ENCODE peak calls at places on chromosomes 1 and 21, in four cellular contexts. One of them, this sample, is unnamed.

GRCh38 chr1:243529512-243529911 is 273.7 kb downstream of the SDCCAG8 start:
- DNase-seq in mesenchymal stem cell: no peak
- DNase-seq in trophoblast cell: no peak
- DNase-seq in H1: no peak
- DNase-seq in this sample: no peak

GRCh38 chr1:18730321-18730720 is 99.7 kb downstream of the PAX7 start:
- DNase-seq in H1: no peak
- DNase-seq in mesenchymal stem cell: no peak
- DNase-seq in trophoblast cell: no peak
- DNase-seq in this sample: no peak

GRCh38 chr1:171434717-171435346 is 50.5 kb upstream of the PRRC2C start:
- DNase-seq in mesenchymal stem cell: peak; percentile 83
- DNase-seq in H1: no peak
- DNase-seq in trophoblast cell: peak; percentile 59
- DNase-seq in this sample: no peak

GRCh38 chr21:44426663-44427191 is 28.6 kb upstream of the LRRC3 start:
- DNase-seq in mesenchymal stem cell: no peak
- DNase-seq in trophoblast cell: no peak
- DNase-seq in H1: no peak
- DNase-seq in this sample: no peak

GRCh38 chr1:33985166-33985565 is 121.3 kb downstream of the HMGB4 start:
- DNase-seq in mesenchymal stem cell: no peak
- DNase-seq in trophoblast cell: no peak
- DNase-seq in H1: no peak
- DNase-seq in this sample: no peak

GRCh38 chr1:42745851-42746250 is 5.8 kb upstream of the CLDN19 start:
- DNase-seq in mesenchymal stem cell: no peak
- DNase-seq in trophoblast cell: no peak
- DNase-seq in H1: no peak
- DNase-seq in this sample: no peak

GRCh38 chr1:182259229-182259872 is 132.2 kb downstream of the GLUL start:
- DNase-seq in trophoblast cell: no peak
- DNase-seq in H1: no peak
- DNase-seq in mesenchymal stem cell: peak; percentile 10
- DNase-seq in this sample: no peak

GRCh38 chr1:59139396-59139795 is 157.5 kb upstream of the FGGY start:
- DNase-seq in mesenchymal stem cell: no peak
- DNase-seq in trophoblast cell: peak; percentile 91
- DNase-seq in H1: no peak
- DNase-seq in this sample: no peak

GRCh38 chr1:97745912-97746311 is 174.9 kb downstream of the DPYD start:
- DNase-seq in trophoblast cell: no peak
- DNase-seq in mesenchymal stem cell: peak; percentile 7
- DNase-seq in H1: no peak
- DNase-seq in this sample: no peak

GRCh38 chr1:56539403-56539802 is 40.0 kb downstream of the PLPP3 start:
- DNase-seq in trophoblast cell: no peak
- DNase-seq in mesenchymal stem cell: no peak
- DNase-seq in H1: no peak
- DNase-seq in this sample: no peak

GRCh38 chr1:43836267-43836951 is 97.2 kb upstream of the ARTN start:
- DNase-seq in H1: no peak
- DNase-seq in mesenchymal stem cell: no peak
- DNase-seq in trophoblast cell: no peak
- DNase-seq in this sample: no peak

GRCh38 chr1:26094677-26095383 is 16.8 kb upstream of the PDIK1L start:
- DNase-seq in H1: peak; percentile 76
- DNase-seq in mesenchymal stem cell: peak; percentile 42
- DNase-seq in trophoblast cell: peak; percentile 96
- DNase-seq in this sample: no peak

GRCh38 chr1:203281033-203281432 is 24.3 kb upstream of the BTG2 start:
- DNase-seq in trophoblast cell: peak; percentile 26
- DNase-seq in H1: peak; percentile 39
- DNase-seq in mesenchymal stem cell: peak; percentile 41
- DNase-seq in this sample: no peak

GRCh38 chr1:222257024-222257423 is 290.9 kb downstream of the HHIPL2 start:
- DNase-seq in H1: no peak
- DNase-seq in trophoblast cell: no peak
- DNase-seq in mesenchymal stem cell: no peak
- DNase-seq in this sample: no peak

GRCh38 chr1:218409946-218410510 is 64.9 kb downstream of the TGFB2 start:
- DNase-seq in trophoblast cell: no peak
- DNase-seq in H1: no peak
- DNase-seq in mesenchymal stem cell: no peak
- DNase-seq in this sample: no peak

GRCh38 chr1:113662097-113662496 is 97.2 kb downstream of the PHTF1 start:
- DNase-seq in H1: no peak
- DNase-seq in mesenchymal stem cell: no peak
- DNase-seq in trophoblast cell: no peak
- DNase-seq in this sample: no peak

GRCh38 chr1:77524038-77524437 is 158.4 kb downstream of the ZZZ3 start:
- DNase-seq in mesenchymal stem cell: no peak
- DNase-seq in H1: no peak
- DNase-seq in trophoblast cell: no peak
- DNase-seq in this sample: no peak

GRCh38 chr1:49331066-49331852 is 554.6 kb upstream of the BEND5 start:
- DNase-seq in trophoblast cell: no peak
- DNase-seq in H1: no peak
- DNase-seq in mesenchymal stem cell: no peak
- DNase-seq in this sample: no peak

GRCh38 chr1:226110249-226111108 is 48.0 kb downstream of the H3-3A start:
- DNase-seq in trophoblast cell: peak; percentile 63
- DNase-seq in H1: peak; percentile 74
- DNase-seq in mesenchymal stem cell: peak; percentile 82
- DNase-seq in this sample: peak; percentile 53

GRCh38 chr1:24776821-24777220 is 31.6 kb downstream of the CLIC4 start:
- DNase-seq in trophoblast cell: no peak
- DNase-seq in mesenchymal stem cell: no peak
- DNase-seq in H1: no peak
- DNase-seq in this sample: no peak

GRCh38 chr1:119962296-119962968 is 66.1 kb upstream of the ADAM30 start:
- DNase-seq in trophoblast cell: no peak
- DNase-seq in mesenchymal stem cell: no peak
- DNase-seq in H1: no peak
- DNase-seq in this sample: no peak

GRCh38 chr1:94560333-94560732 is 18.8 kb upstream of the F3 start:
- DNase-seq in H1: no peak
- DNase-seq in mesenchymal stem cell: no peak
- DNase-seq in trophoblast cell: no peak
- DNase-seq in this sample: no peak

GRCh38 chr1:114111731-114112661 is 41.7 kb downstream of the SYT6 start:
- DNase-seq in mesenchymal stem cell: no peak
- DNase-seq in trophoblast cell: no peak
- DNase-seq in H1: no peak
- DNase-seq in this sample: no peak

GRCh38 chr1:70487910-70488665 is 77.0 kb downstream of the CTH start:
- DNase-seq in H1: peak; percentile 63
- DNase-seq in mesenchymal stem cell: peak; percentile 53
- DNase-seq in trophoblast cell: no peak
- DNase-seq in this sample: peak; percentile 50

GRCh38 chr1:221718391-221719277 is 23.3 kb downstream of the DUSP10 start:
- DNase-seq in mesenchymal stem cell: peak; percentile 85
- DNase-seq in trophoblast cell: no peak
- DNase-seq in H1: no peak
- DNase-seq in this sample: no peak

GRCh38 chr1:184621262-184621661 is 133.4 kb downstream of the EDEM3 start:
- DNase-seq in trophoblast cell: no peak
- DNase-seq in mesenchymal stem cell: peak; percentile 46
- DNase-seq in H1: no peak
- DNase-seq in this sample: no peak

GRCh38 chr1:107326823-107327445 is 186.1 kb downstream of the NTNG1 start:
- DNase-seq in H1: no peak
- DNase-seq in mesenchymal stem cell: no peak
- DNase-seq in trophoblast cell: no peak
- DNase-seq in this sample: no peak

GRCh38 chr1:185559684-185560310 is 174.4 kb upstream of the HMCN1 start:
- DNase-seq in mesenchymal stem cell: peak; percentile 61
- DNase-seq in H1: peak; percentile 54
- DNase-seq in trophoblast cell: no peak
- DNase-seq in this sample: peak; percentile 4

GRCh38 chr1:171788696-171789095 is 7.2 kb downstream of the METTL13 start:
- DNase-seq in trophoblast cell: no peak
- DNase-seq in mesenchymal stem cell: no peak
- DNase-seq in H1: no peak
- DNase-seq in this sample: no peak

GRCh38 chr1:148317288-148317985 is 165.4 kb upstream of the NBPF11 start:
- DNase-seq in trophoblast cell: no peak
- DNase-seq in mesenchymal stem cell: no peak
- DNase-seq in H1: peak; percentile 77
- DNase-seq in this sample: no peak

GRCh38 chr1:38891753-38892152 is 10.4 kb upstream of the GJA9 start:
- DNase-seq in trophoblast cell: peak; percentile 91
- DNase-seq in H1: peak; percentile 44
- DNase-seq in mesenchymal stem cell: no peak
- DNase-seq in this sample: no peak

GRCh38 chr1:78419309-78419708 is 71.5 kb upstream of the PTGFR start:
- DNase-seq in mesenchymal stem cell: no peak
- DNase-seq in H1: no peak
- DNase-seq in trophoblast cell: no peak
- DNase-seq in this sample: no peak

GRCh38 chr1:54314691-54315455 is 91.3 kb downstream of the SSBP3 start:
- DNase-seq in mesenchymal stem cell: no peak
- DNase-seq in trophoblast cell: no peak
- DNase-seq in H1: no peak
- DNase-seq in this sample: no peak

GRCh38 chr21:26385721-26386120 is 187.4 kb downstream of the CYYR1 start:
- DNase-seq in mesenchymal stem cell: peak; percentile 4
- DNase-seq in trophoblast cell: no peak
- DNase-seq in H1: no peak
- DNase-seq in this sample: no peak

GRCh38 chr1:178933709-178934573 is 63.1 kb upstream of the ANGPTL1 start:
- DNase-seq in H1: no peak
- DNase-seq in trophoblast cell: no peak
- DNase-seq in mesenchymal stem cell: no peak
- DNase-seq in this sample: no peak

GRCh38 chr1:181972256-181972655 is 89.3 kb downstream of the ZNF648 start:
- DNase-seq in trophoblast cell: no peak
- DNase-seq in H1: no peak
- DNase-seq in mesenchymal stem cell: no peak
- DNase-seq in this sample: no peak

GRCh38 chr1:20893931-20894330 is 106.8 kb upstream of the HP1BP3 start:
- DNase-seq in H1: no peak
- DNase-seq in trophoblast cell: no peak
- DNase-seq in mesenchymal stem cell: no peak
- DNase-seq in this sample: no peak

GRCh38 chr1:163361123-163361934 is 39.6 kb downstream of the NUF2 start:
- DNase-seq in mesenchymal stem cell: peak; percentile 6
- DNase-seq in trophoblast cell: no peak
- DNase-seq in H1: no peak
- DNase-seq in this sample: peak; percentile 6

DNA sequence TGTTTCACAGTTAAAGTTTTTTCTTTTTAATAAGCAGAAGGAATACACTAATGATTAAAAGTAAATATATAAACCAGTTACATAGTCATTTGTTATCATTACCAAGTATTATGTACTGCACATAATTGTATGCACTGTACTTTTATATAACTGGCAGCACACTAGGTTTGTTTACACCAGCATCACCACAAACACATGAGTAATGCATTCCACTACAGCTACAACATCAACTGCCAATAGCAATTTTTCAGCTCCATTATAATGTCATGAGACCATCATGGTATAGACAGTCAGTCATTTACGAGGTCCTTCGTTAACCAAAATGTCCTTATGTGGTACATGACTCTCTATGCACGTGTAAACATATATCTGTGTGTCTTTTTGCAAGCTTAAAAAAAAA is 35.2 kb downstream of the SCYL3 start:
- DNase-seq in H1: no peak
- DNase-seq in mesenchymal stem cell: peak; percentile 95
- DNase-seq in trophoblast cell: peak; percentile 38
- DNase-seq in this sample: no peak
- H3K36me3 ChIP-seq in H1: peaks cover 9% of the 10 kb centered on the region
- H3K36me3 ChIP-seq in mesenchymal stem cell: peaks cover 17% of the 10 kb centered on the region
- H3K36me3 ChIP-seq in trophoblast cell: peaks cover 17% of the 10 kb centered on the region
- H3K36me3 ChIP-seq in this sample: peaks cover 19% of the 10 kb centered on the region

DNA sequence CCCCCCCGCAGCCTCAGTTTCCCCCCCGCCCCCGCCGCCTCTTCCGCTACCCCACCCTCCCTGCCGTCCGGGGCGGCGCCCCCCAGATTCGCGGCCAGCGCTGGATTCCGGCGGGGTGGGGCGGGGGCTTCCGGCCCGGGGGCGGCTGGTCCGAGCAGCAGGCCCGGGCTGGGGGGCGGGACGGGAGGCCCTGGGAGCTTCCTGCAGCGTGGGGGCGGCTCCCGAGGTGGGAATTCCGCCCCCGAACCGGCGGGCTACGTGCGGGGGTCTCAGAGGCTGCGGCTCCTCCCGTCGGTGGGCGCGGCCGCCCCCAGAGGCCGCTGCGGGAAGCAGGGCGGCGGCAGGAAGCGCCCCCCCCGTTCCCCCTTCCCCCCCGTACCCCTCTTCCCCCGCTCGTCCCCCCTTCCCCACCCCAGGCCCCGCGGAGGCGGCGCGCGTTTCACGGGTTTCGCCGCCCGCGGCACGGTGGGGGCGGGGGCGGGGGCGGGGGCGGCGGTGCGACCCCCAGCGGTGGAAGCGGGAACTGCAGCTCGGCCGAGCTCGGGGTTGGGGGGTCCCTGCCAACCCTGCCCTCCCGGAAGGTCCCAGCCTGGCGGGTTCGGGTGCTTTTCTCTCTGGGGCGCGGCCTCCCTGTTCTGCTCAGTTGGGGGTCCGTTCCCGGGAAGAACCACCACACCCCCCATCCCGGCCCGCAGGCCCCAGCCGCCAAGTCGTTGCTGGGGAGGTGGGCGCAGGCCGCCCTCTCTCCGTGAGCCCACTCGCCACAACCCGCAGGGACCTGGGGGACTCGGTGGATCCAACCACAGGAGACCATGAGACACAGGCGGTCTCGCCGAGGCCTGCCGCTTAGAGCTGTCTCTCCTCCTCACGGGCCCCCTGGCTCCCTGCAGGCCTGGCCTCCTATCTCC is 76.3 kb downstream of the MORN1 start:
- DNase-seq in H1: peak; percentile 76
- DNase-seq in trophoblast cell: no peak
- DNase-seq in mesenchymal stem cell: peak; percentile 72
- DNase-seq in this sample: peak; percentile 57
- H2BK12ac ChIP-seq in H1: peak overlapping the region; percentile 85
- H2BK12ac ChIP-seq in trophoblast cell: peak overlapping the region; percentile 99
- H2BK12ac ChIP-seq in mesenchymal stem cell: peak overlapping the region; percentile 97
- H2BK12ac ChIP-seq in this sample: peak overlapping the region; percentile 100

GRCh38 chr1:37482004-37482785 is 7.8 kb downstream of the ZC3H12A start:
- DNase-seq in mesenchymal stem cell: no peak
- DNase-seq in trophoblast cell: no peak
- DNase-seq in H1: no peak
- DNase-seq in this sample: no peak
- H3K4me1 ChIP-seq in mesenchymal stem cell: peaks cover 49% of the 10 kb centered on the region
- H3K4me1 ChIP-seq in trophoblast cell: peaks cover 24% of the 10 kb centered on the region
- H3K4me1 ChIP-seq in H1: peaks cover 20% of the 10 kb centered on the region
- H3K4me1 ChIP-seq in this sample: peaks cover 4% of the 10 kb centered on the region

DNA sequence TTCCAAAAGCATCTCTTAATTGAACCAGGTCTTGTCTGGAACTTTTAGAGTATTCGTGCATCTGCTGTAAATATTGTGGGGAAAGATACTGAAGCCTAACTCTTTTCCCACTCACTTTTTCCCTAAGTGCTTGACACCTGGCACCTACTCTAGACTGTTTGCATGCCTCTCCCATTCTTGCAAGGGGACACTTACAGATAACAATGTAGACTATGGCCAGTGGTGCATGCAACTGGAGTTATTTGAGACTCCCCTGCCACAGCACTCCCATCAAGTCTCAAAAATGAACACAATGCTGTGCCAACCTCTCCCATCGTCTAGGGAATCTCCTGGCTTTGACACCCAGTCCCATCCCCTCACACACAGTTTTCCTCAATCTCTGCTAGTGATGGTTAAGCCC is 118.6 kb upstream of the ATP1B1 start:
- DNase-seq in H1: no peak
- DNase-seq in trophoblast cell: no peak
- DNase-seq in mesenchymal stem cell: no peak
- DNase-seq in this sample: no peak
- H3K36me3 ChIP-seq in H1: no peaks in the 10 kb centered on the region
- H3K36me3 ChIP-seq in trophoblast cell: no peaks in the 10 kb centered on the region
- H3K36me3 ChIP-seq in mesenchymal stem cell: no peaks in the 10 kb centered on the region
- H3K36me3 ChIP-seq in this sample: no peaks in the 10 kb centered on the region

This sample was measured in neuronal stem cell.